ENCODE peak calls at places on chromosomes 11 and 22, in ten cellular contexts. C is A172; R is effector memory CD4-positive, alpha-beta T cell; P is activated CD8-positive, alpha-beta memory T cell treated with anti-CD3 and anti-CD28 coated beads, Interleukin-2, amount 50 U/mL, for 4 hours; K is NCI-H1436; U is esophagus muscularis mucosa; X is stomach; D is memory B cell; Q is IMR-90; L is NCI-H2081. H is an unnamed sample.

GRCh38 chr22:29710922-29711593 is 8.7 kb upstream of the CABP7 start:
- DNase-seq in C (peak), X (peak), D (no peak), P (no peak), L (no peak), R (no peak), K (no peak), Q (no peak), U (no peak), H (peak)

GRCh38 chr11:14894657-14895598 is 2.9 kb upstream of the CYP2R1 start:
- DNase-seq in U (no peak), Q (peak), K (peak), D (no peak), R (no peak), P (no peak), L (no peak), X (no peak), C (no peak), H (no peak)

GRCh38 chr11:78231962-78232459 is 43.3 kb downstream of the USP35 start:
- DNase-seq in K (no peak), D (no peak), U (peak), P (no peak), Q (peak), X (no peak), C (peak), R (no peak), L (no peak), H (no peak)

GRCh38 chr22:47553436-47553835 is 791.0 kb downstream of the TBC1D22A start:
- DNase-seq in Q (no peak), U (no peak), R (no peak), L (no peak), X (no peak), P (no peak), C (no peak), D (no peak), K (no peak), H (no peak)

GRCh38 chr22:40844951-40845350 is 11.5 kb downstream of the ST13 start:
- DNase-seq in D (no peak), K (no peak), Q (no peak), U (no peak), P (no peak), L (no peak), R (no peak), C (no peak), X (no peak), H (no peak)

GRCh38 chr11:96798445-96798844 is 408.6 kb downstream of the JRKL start:
- DNase-seq in K (no peak), D (no peak), Q (no peak), L (no peak), U (no peak), X (no peak), P (no peak), R (no peak), C (no peak), H (no peak)

GRCh38 chr11:76628408-76628947 is 42.1 kb downstream of the LRRC32 start:
- DNase-seq in U (no peak), K (no peak), Q (no peak), R (no peak), X (no peak), C (no peak), P (peak), L (no peak), D (no peak), H (no peak)

GRCh38 chr11:80617156-80617555 is 1176.3 kb upstream of the TENM4 start:
- DNase-seq in D (no peak), L (no peak), R (no peak), P (no peak), K (no peak), C (no peak), Q (no peak), X (no peak), U (no peak), H (no peak)

GRCh38 chr11:114196994-114197702 is 99.1 kb upstream of the NNMT start:
- DNase-seq in U (no peak), R (no peak), C (no peak), L (no peak), X (no peak), Q (no peak), P (no peak), D (peak), K (no peak), H (no peak)

GRCh38 chr22:45263790-45264269 is 20.9 kb upstream of the UPK3A start:
- DNase-seq in Q (peak), C (peak), U (no peak), R (no peak), P (no peak), D (no peak), K (no peak), L (no peak), X (peak), H (peak)

GRCh38 chr11:116312560-116313340 is 460.0 kb downstream of the BUD13 start:
- DNase-seq in C (no peak), D (no peak), Q (no peak), X (peak), U (peak), L (peak), K (peak), P (no peak), R (no peak), H (peak)

GRCh38 chr11:95241673-95242072 is 10.7 kb upstream of the SESN3 start:
- DNase-seq in K (no peak), R (no peak), Q (no peak), D (no peak), X (no peak), U (no peak), L (no peak), P (no peak), C (no peak), H (no peak)

GRCh38 chr11:74316772-74317505 is 5.5 kb upstream of the P4HA3 start:
- DNase-seq in D (no peak), P (no peak), R (no peak), K (no peak), C (no peak), X (no peak), L (no peak), U (no peak), Q (peak), H (no peak)

GRCh38 chr22:24542641-24543040 is 12.3 kb downstream of the GUCD1 start:
- DNase-seq in U (no peak), R (no peak), P (no peak), L (no peak), X (peak), C (no peak), Q (no peak), D (no peak), K (no peak), H (no peak)

GRCh38 chr22:40714514-40714966 is 35.3 kb downstream of the MCHR1 start:
- DNase-seq in P (no peak), L (no peak), D (no peak), U (no peak), X (no peak), C (peak), R (no peak), Q (peak), K (no peak), H (no peak)

GRCh38 chr11:8833568-8834275 is 77.3 kb upstream of the AKIP1 start:
- DNase-seq in R (no peak), D (no peak), K (no peak), P (no peak), Q (peak), L (no peak), C (peak), U (no peak), X (no peak), H (no peak)

GRCh38 chr11:84408946-84409411 is 1122.8 kb upstream of the CCDC90B start:
- DNase-seq in R (no peak), U (no peak), X (no peak), Q (no peak), D (no peak), L (no peak), K (peak), P (no peak), C (no peak), H (no peak)

GRCh38 chr22:27668828-27669797 is 132.4 kb downstream of the MN1 start:
- DNase-seq in U (no peak), C (peak), K (no peak), X (no peak), D (no peak), R (no peak), Q (peak), L (no peak), P (no peak), H (no peak)

GRCh38 chr22:45551310-45552016 is 48.8 kb downstream of the FBLN1 start:
- DNase-seq in C (no peak), K (no peak), Q (no peak), U (no peak), R (no peak), X (no peak), L (no peak), P (no peak), D (no peak), H (no peak)

GRCh38 chr11:10117709-10118341 is 176.2 kb downstream of the SBF2 start:
- DNase-seq in R (no peak), K (no peak), X (no peak), U (no peak), Q (peak), C (no peak), P (no peak), D (no peak), L (no peak), H (no peak)

GRCh38 chr11:45412521-45412920 is 126.4 kb upstream of the SYT13 start:
- DNase-seq in D (no peak), L (no peak), U (no peak), Q (no peak), R (no peak), P (no peak), C (no peak), K (no peak), X (no peak), H (no peak)

GRCh38 chr11:129620705-129621104 is 194.9 kb upstream of the TMEM45B start:
- DNase-seq in X (no peak), C (peak), Q (no peak), U (no peak), D (no peak), K (no peak), P (no peak), R (no peak), L (no peak), H (no peak)

GRCh38 chr11:24623121-24623520 is 126.3 kb downstream of the LUZP2 start:
- DNase-seq in X (no peak), Q (peak), L (no peak), C (no peak), P (no peak), U (no peak), K (no peak), D (no peak), R (no peak), H (no peak)

GRCh38 chr11:101096036-101096704 is 33.4 kb downstream of the PGR start:
- DNase-seq in P (no peak), X (peak), Q (no peak), L (no peak), U (no peak), D (no peak), R (no peak), K (no peak), C (peak), H (no peak)

GRCh38 chr11:103870821-103871309 is 165.6 kb upstream of the DDI1 start:
- DNase-seq in X (no peak), R (no peak), C (no peak), D (no peak), K (no peak), U (peak), Q (no peak), P (no peak), L (no peak), H (no peak)

H was measured in DMS153.